ENCODE peak calls at places on chromosomes 6 and 20, in eight cellular contexts. One of them, this sample, is unnamed.

GRCh38 chr6:19210849-19211590 is 626.1 kb upstream of the ID4 start:
- DNase-seq in AG09309: no peak
- DNase-seq in endothelial cell: peak; percentile 50
- DNase-seq in head of caudate nucleus: peak; percentile 14
- DNase-seq in activated T-cell treated with anti-CD3 and anti-CD28 coated beads, Interleukin-2, amount 50 U/mL, for 72 hours: peak; percentile 12
- DNase-seq in anterior cingulate cortex: no peak
- DNase-seq in GM13976: no peak
- DNase-seq in NCI-H1417: no peak
- DNase-seq in this sample: no peak

GRCh38 chr6:89503641-89504040 is 70.7 kb downstream of the ANKRD6 start:
- DNase-seq in AG09309: no peak
- DNase-seq in endothelial cell: no peak
- DNase-seq in head of caudate nucleus: no peak
- DNase-seq in activated T-cell treated with anti-CD3 and anti-CD28 coated beads, Interleukin-2, amount 50 U/mL, for 72 hours: no peak
- DNase-seq in anterior cingulate cortex: no peak
- DNase-seq in GM13976: no peak
- DNase-seq in NCI-H1417: no peak
- DNase-seq in this sample: no peak

GRCh38 chr20:45355685-45356084 is 7.3 kb upstream of the SYS1 start:
- DNase-seq in AG09309: no peak
- DNase-seq in endothelial cell: no peak
- DNase-seq in head of caudate nucleus: no peak
- DNase-seq in activated T-cell treated with anti-CD3 and anti-CD28 coated beads, Interleukin-2, amount 50 U/mL, for 72 hours: no peak
- DNase-seq in anterior cingulate cortex: no peak
- DNase-seq in GM13976: no peak
- DNase-seq in NCI-H1417: no peak
- DNase-seq in this sample: no peak

GRCh38 chr20:8408587-8409307 is 276.7 kb downstream of the PLCB1 start:
- DNase-seq in AG09309: no peak
- DNase-seq in endothelial cell: no peak
- DNase-seq in head of caudate nucleus: no peak
- DNase-seq in activated T-cell treated with anti-CD3 and anti-CD28 coated beads, Interleukin-2, amount 50 U/mL, for 72 hours: no peak
- DNase-seq in anterior cingulate cortex: no peak
- DNase-seq in GM13976: no peak
- DNase-seq in NCI-H1417: no peak
- DNase-seq in this sample: no peak

GRCh38 chr6:165059032-165059431 is 250.4 kb downstream of the C6orf118 start:
- DNase-seq in AG09309: no peak
- DNase-seq in endothelial cell: no peak
- DNase-seq in head of caudate nucleus: no peak
- DNase-seq in activated T-cell treated with anti-CD3 and anti-CD28 coated beads, Interleukin-2, amount 50 U/mL, for 72 hours: no peak
- DNase-seq in anterior cingulate cortex: no peak
- DNase-seq in GM13976: no peak
- DNase-seq in NCI-H1417: no peak
- DNase-seq in this sample: no peak

GRCh38 chr6:146389740-146390139 is 153.9 kb upstream of the RAB32 start:
- DNase-seq in AG09309: no peak
- DNase-seq in endothelial cell: no peak
- DNase-seq in head of caudate nucleus: no peak
- DNase-seq in activated T-cell treated with anti-CD3 and anti-CD28 coated beads, Interleukin-2, amount 50 U/mL, for 72 hours: no peak
- DNase-seq in anterior cingulate cortex: no peak
- DNase-seq in GM13976: no peak
- DNase-seq in NCI-H1417: no peak
- DNase-seq in this sample: no peak

GRCh38 chr6:31701666-31702420 is 1.3 kb downstream of the ABHD16A start:
- DNase-seq in AG09309: no peak
- DNase-seq in endothelial cell: no peak
- DNase-seq in head of caudate nucleus: no peak
- DNase-seq in activated T-cell treated with anti-CD3 and anti-CD28 coated beads, Interleukin-2, amount 50 U/mL, for 72 hours: no peak
- DNase-seq in anterior cingulate cortex: no peak
- DNase-seq in GM13976: no peak
- DNase-seq in NCI-H1417: no peak
- DNase-seq in this sample: no peak

GRCh38 chr6:140879861-140880260 is 1252.9 kb upstream of the GJE1 start:
- DNase-seq in AG09309: peak; percentile 47
- DNase-seq in endothelial cell: no peak
- DNase-seq in head of caudate nucleus: no peak
- DNase-seq in activated T-cell treated with anti-CD3 and anti-CD28 coated beads, Interleukin-2, amount 50 U/mL, for 72 hours: no peak
- DNase-seq in anterior cingulate cortex: no peak
- DNase-seq in GM13976: no peak
- DNase-seq in NCI-H1417: no peak
- DNase-seq in this sample: no peak

GRCh38 chr6:13012977-13013680 is 296.6 kb downstream of the PHACTR1 start:
- DNase-seq in AG09309: no peak
- DNase-seq in endothelial cell: peak; percentile 39
- DNase-seq in head of caudate nucleus: no peak
- DNase-seq in activated T-cell treated with anti-CD3 and anti-CD28 coated beads, Interleukin-2, amount 50 U/mL, for 72 hours: peak; percentile 1
- DNase-seq in anterior cingulate cortex: no peak
- DNase-seq in GM13976: peak; percentile 24
- DNase-seq in NCI-H1417: peak; percentile 56
- DNase-seq in this sample: no peak

GRCh38 chr20:7113577-7114466 is 346.3 kb downstream of the BMP2 start:
- DNase-seq in AG09309: no peak
- DNase-seq in endothelial cell: peak; percentile 60
- DNase-seq in head of caudate nucleus: peak; percentile 11
- DNase-seq in activated T-cell treated with anti-CD3 and anti-CD28 coated beads, Interleukin-2, amount 50 U/mL, for 72 hours: no peak
- DNase-seq in anterior cingulate cortex: no peak
- DNase-seq in GM13976: no peak
- DNase-seq in NCI-H1417: peak; percentile 77
- DNase-seq in this sample: no peak

This sample was measured in stimulated activated CD4-positive, alpha-beta T cell treated with anti-CD3 and anti-CD28 coated beads, Interleukin-4, amount 100 ng/mL, for 24 hours.